ENCODE peak calls at places on chromosomes 2 and 18, in four cellular contexts. One of them, this sample, is unnamed.
A peak's percentile ranks its signal among the peaks of the same experiment; 100 is the strongest.

GRCh38 chr18:9825571-9826073 is 60.2 kb upstream of the TXNDC2 start:
- DNase-seq in fibroblast of the aortic adventitia: peak; percentile 98
- DNase-seq in neural crest cell: no peak
- DNase-seq in pancreas: no peak
- DNase-seq in this sample: peak; percentile 79

GRCh38 chr2:71705171-71705960 is 252.0 kb downstream of the DYSF start:
- DNase-seq in neural crest cell: no peak
- DNase-seq in fibroblast of the aortic adventitia: no peak
- DNase-seq in pancreas: no peak
- DNase-seq in this sample: no peak

GRCh38 chr2:148658807-148659722 is 14.5 kb downstream of the EPC2 start:
- DNase-seq in fibroblast of the aortic adventitia: no peak
- DNase-seq in neural crest cell: no peak
- DNase-seq in pancreas: no peak
- DNase-seq in this sample: peak; percentile 58

GRCh38 chr2:8581048-8581561 is 100.8 kb upstream of the ID2 start:
- DNase-seq in fibroblast of the aortic adventitia: no peak
- DNase-seq in pancreas: peak; percentile 65
- DNase-seq in neural crest cell: no peak
- DNase-seq in this sample: no peak

GRCh38 chr2:2839393-2840096 is 508.5 kb upstream of the MYT1L start:
- DNase-seq in fibroblast of the aortic adventitia: no peak
- DNase-seq in neural crest cell: no peak
- DNase-seq in pancreas: no peak
- DNase-seq in this sample: no peak

GRCh38 chr18:23871410-23871809 is 143.1 kb upstream of the TTC39C start:
- DNase-seq in neural crest cell: no peak
- DNase-seq in pancreas: peak; percentile 33
- DNase-seq in fibroblast of the aortic adventitia: no peak
- DNase-seq in this sample: no peak

GRCh38 chr2:239589270-239589825 is 188.5 kb upstream of the HDAC4 start:
- DNase-seq in fibroblast of the aortic adventitia: no peak
- DNase-seq in neural crest cell: no peak
- DNase-seq in pancreas: no peak
- DNase-seq in this sample: no peak

GRCh38 chr2:9820020-9820973 is 23.0 kb upstream of the TAF1B start:
- DNase-seq in pancreas: no peak
- DNase-seq in neural crest cell: no peak
- DNase-seq in fibroblast of the aortic adventitia: peak; percentile 50
- DNase-seq in this sample: no peak

GRCh38 chr2:212595036-212595654 is 56.5 kb upstream of the ERBB4 start:
- DNase-seq in neural crest cell: no peak
- DNase-seq in pancreas: no peak
- DNase-seq in fibroblast of the aortic adventitia: peak; percentile 26
- DNase-seq in this sample: no peak

GRCh38 chr2:97748397-97748796 is 35.0 kb downstream of the ZAP70 start:
- DNase-seq in neural crest cell: peak; percentile 26
- DNase-seq in fibroblast of the aortic adventitia: no peak
- DNase-seq in pancreas: no peak
- DNase-seq in this sample: no peak

GRCh38 chr2:237790353-237790752 is 8.2 kb upstream of the RBM44 start:
- DNase-seq in pancreas: no peak
- DNase-seq in neural crest cell: no peak
- DNase-seq in fibroblast of the aortic adventitia: peak; percentile 22
- DNase-seq in this sample: no peak

GRCh38 chr18:55213586-55213985 is 254.3 kb upstream of the CCDC68 start:
- DNase-seq in neural crest cell: no peak
- DNase-seq in fibroblast of the aortic adventitia: no peak
- DNase-seq in pancreas: no peak
- DNase-seq in this sample: no peak

GRCh38 chr2:74658516-74658915 is 4.5 kb downstream of the SEMA4F start:
- DNase-seq in pancreas: no peak
- DNase-seq in neural crest cell: no peak
- DNase-seq in fibroblast of the aortic adventitia: peak; percentile 68
- DNase-seq in this sample: no peak

GRCh38 chr2:69577467-69578200 is 65.9 kb downstream of the AAK1 start:
- DNase-seq in fibroblast of the aortic adventitia: no peak
- DNase-seq in pancreas: no peak
- DNase-seq in neural crest cell: no peak
- DNase-seq in this sample: no peak

GRCh38 chr18:33560686-33561370 is 17.2 kb upstream of the ASXL3 start:
- DNase-seq in pancreas: no peak
- DNase-seq in fibroblast of the aortic adventitia: peak; percentile 74
- DNase-seq in neural crest cell: no peak
- DNase-seq in this sample: no peak

GRCh38 chr2:191056218-191056617 is 42.2 kb upstream of the STAT1 start:
- DNase-seq in fibroblast of the aortic adventitia: no peak
- DNase-seq in neural crest cell: no peak
- DNase-seq in pancreas: no peak
- DNase-seq in this sample: no peak

GRCh38 chr2:130996658-130997057 is 96.6 kb downstream of the FAM168B start:
- DNase-seq in pancreas: no peak
- DNase-seq in neural crest cell: no peak
- DNase-seq in fibroblast of the aortic adventitia: no peak
- DNase-seq in this sample: no peak

GRCh38 chr2:37688771-37689468 is 17.5 kb upstream of the CDC42EP3 start:
- DNase-seq in pancreas: no peak
- DNase-seq in fibroblast of the aortic adventitia: peak; percentile 91
- DNase-seq in neural crest cell: no peak
- DNase-seq in this sample: peak; percentile 87

GRCh38 chr2:121130301-121130850 is 154.6 kb downstream of the TFCP2L1 start:
- DNase-seq in neural crest cell: no peak
- DNase-seq in fibroblast of the aortic adventitia: no peak
- DNase-seq in pancreas: no peak
- DNase-seq in this sample: no peak

GRCh38 chr2:235212501-235212900 is 260.7 kb downstream of the SH3BP4 start:
- DNase-seq in neural crest cell: no peak
- DNase-seq in fibroblast of the aortic adventitia: no peak
- DNase-seq in pancreas: no peak
- DNase-seq in this sample: no peak

GRCh38 chr2:26529406-26530070 is 51.6 kb upstream of the OTOF start:
- DNase-seq in fibroblast of the aortic adventitia: no peak
- DNase-seq in neural crest cell: no peak
- DNase-seq in pancreas: no peak
- DNase-seq in this sample: no peak

GRCh38 chr18:69567813-69568488 is 167.3 kb downstream of the DOK6 start:
- DNase-seq in pancreas: peak; percentile 31
- DNase-seq in fibroblast of the aortic adventitia: no peak
- DNase-seq in neural crest cell: no peak
- DNase-seq in this sample: no peak

GRCh38 chr2:23673830-23674679 is 252.9 kb downstream of the ATAD2B start:
- DNase-seq in fibroblast of the aortic adventitia: no peak
- DNase-seq in pancreas: peak; percentile 45
- DNase-seq in neural crest cell: peak; percentile 16
- DNase-seq in this sample: no peak

GRCh38 chr2:54728669-54729120 is 5.2 kb downstream of the EML6 start:
- DNase-seq in neural crest cell: no peak
- DNase-seq in pancreas: no peak
- DNase-seq in fibroblast of the aortic adventitia: peak; percentile 87
- DNase-seq in this sample: no peak
- TF ChIP-seq CTCF in neural crest cell: no peak
- TF ChIP-seq CTCF in pancreas: no peak
- TF ChIP-seq CTCF in fibroblast of the aortic adventitia: no peak
- TF ChIP-seq CTCF in this sample: no peak

GRCh38 chr2:181431674-181432073 is 25.5 kb upstream of the ITGA4 start:
- DNase-seq in pancreas: no peak
- DNase-seq in neural crest cell: no peak
- DNase-seq in fibroblast of the aortic adventitia: no peak
- DNase-seq in this sample: no peak
- TF ChIP-seq CTCF in pancreas: no peak
- TF ChIP-seq CTCF in neural crest cell: no peak
- TF ChIP-seq CTCF in fibroblast of the aortic adventitia: no peak
- TF ChIP-seq CTCF in this sample: no peak

DNA sequence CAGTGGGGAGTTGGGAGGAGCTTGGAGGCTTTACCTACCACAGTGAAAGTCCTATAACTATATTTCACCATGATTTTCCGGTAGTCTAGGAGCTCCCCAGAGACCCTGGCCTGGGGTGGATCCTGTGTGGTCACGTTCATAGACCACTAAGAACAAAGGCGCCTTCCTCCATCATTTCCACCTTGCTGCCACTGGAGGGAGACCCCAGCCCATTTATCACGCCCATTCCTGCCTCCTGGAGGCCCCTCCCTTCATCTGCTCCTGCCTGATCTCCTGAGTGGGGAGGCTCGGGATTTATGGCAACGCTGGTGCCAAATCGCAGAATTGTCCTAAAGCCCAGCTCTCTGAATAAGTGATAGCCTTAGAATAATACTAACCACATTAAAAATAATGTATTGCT is 507.6 kb upstream of the SPHKAP start:
- DNase-seq in neural crest cell: peak; percentile 41
- DNase-seq in pancreas: no peak
- DNase-seq in fibroblast of the aortic adventitia: peak; percentile 9
- DNase-seq in this sample: no peak
- TF ChIP-seq CTCF in neural crest cell: peak; percentile 63
- TF ChIP-seq CTCF in pancreas: no peak
- TF ChIP-seq CTCF in fibroblast of the aortic adventitia: peak; percentile 28
- TF ChIP-seq CTCF in this sample: peak; percentile 45

GRCh38 chr2:59789523-59789922 is 763.9 kb downstream of the BCL11A start:
- DNase-seq in fibroblast of the aortic adventitia: no peak
- DNase-seq in neural crest cell: no peak
- DNase-seq in pancreas: no peak
- DNase-seq in this sample: no peak
- TF ChIP-seq CTCF in fibroblast of the aortic adventitia: no peak
- TF ChIP-seq CTCF in neural crest cell: peak; percentile 17
- TF ChIP-seq CTCF in pancreas: no peak
- TF ChIP-seq CTCF in this sample: no peak

GRCh38 chr18:52426462-52426861 is 86.5 kb downstream of the DCC start:
- DNase-seq in fibroblast of the aortic adventitia: no peak
- DNase-seq in pancreas: no peak
- DNase-seq in neural crest cell: no peak
- DNase-seq in this sample: no peak
- TF ChIP-seq CTCF in fibroblast of the aortic adventitia: no peak
- TF ChIP-seq CTCF in pancreas: no peak
- TF ChIP-seq CTCF in neural crest cell: no peak
- TF ChIP-seq CTCF in this sample: no peak

GRCh38 chr2:232662486-232663260 is 29.3 kb downstream of the EFHD1 start:
- DNase-seq in neural crest cell: no peak
- DNase-seq in fibroblast of the aortic adventitia: no peak
- DNase-seq in pancreas: no peak
- DNase-seq in this sample: no peak

GRCh38 chr2:232659359-232659758 is 26.0 kb downstream of the EFHD1 start:
- DNase-seq in neural crest cell: no peak
- DNase-seq in pancreas: no peak
- DNase-seq in fibroblast of the aortic adventitia: no peak
- DNase-seq in this sample: no peak

GRCh38 chr2:232653441-232653840 is 20.0 kb downstream of the EFHD1 start:
- DNase-seq in pancreas: no peak
- DNase-seq in fibroblast of the aortic adventitia: no peak
- DNase-seq in neural crest cell: no peak
- DNase-seq in this sample: no peak

GRCh38 chr2:232655392-232655791 is 22.0 kb downstream of the EFHD1 start:
- DNase-seq in neural crest cell: no peak
- DNase-seq in pancreas: no peak
- DNase-seq in fibroblast of the aortic adventitia: no peak
- DNase-seq in this sample: no peak

DNA sequence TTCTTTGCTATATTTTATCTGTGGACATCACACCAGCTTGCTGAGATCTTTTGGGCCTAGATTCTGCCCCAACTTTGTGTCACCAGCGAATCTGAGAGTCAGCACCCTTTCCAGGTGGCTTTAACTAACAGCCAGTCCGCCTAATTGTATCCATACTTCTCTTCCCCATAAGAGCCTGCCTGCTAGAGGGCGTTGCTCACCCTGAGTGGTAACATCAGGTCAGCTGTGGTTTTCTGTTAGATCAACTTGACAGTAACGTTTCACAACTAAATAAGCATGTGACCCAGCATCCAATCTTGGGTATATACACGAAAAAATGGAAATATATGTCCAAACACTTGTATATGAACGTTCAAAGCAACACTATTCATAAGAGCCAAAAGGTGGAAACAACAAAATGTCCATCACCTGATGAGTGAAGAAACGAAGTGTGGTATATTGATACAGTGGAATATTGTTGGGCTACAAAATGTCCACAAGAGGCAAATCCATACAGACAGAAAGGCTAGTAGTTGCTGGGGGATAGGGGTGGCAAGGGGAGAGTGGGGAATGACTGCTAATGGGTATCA is 24.9 kb downstream of the EFHD1 start:
- DNase-seq in neural crest cell: no peak
- DNase-seq in fibroblast of the aortic adventitia: no peak
- DNase-seq in pancreas: no peak
- DNase-seq in this sample: no peak
- TF ChIP-seq CTCF in neural crest cell: no peak
- TF ChIP-seq CTCF in fibroblast of the aortic adventitia: no peak
- TF ChIP-seq CTCF in pancreas: no peak
- TF ChIP-seq CTCF in this sample: peak; percentile 29

GRCh38 chr2:142869461-142870106 is 7.9 kb upstream of the KYNU start:
- DNase-seq in neural crest cell: no peak
- DNase-seq in pancreas: no peak
- DNase-seq in fibroblast of the aortic adventitia: no peak
- DNase-seq in this sample: no peak
- TF ChIP-seq CTCF in neural crest cell: no peak
- TF ChIP-seq CTCF in pancreas: no peak
- TF ChIP-seq CTCF in fibroblast of the aortic adventitia: no peak
- TF ChIP-seq CTCF in this sample: no peak

GRCh38 chr18:75643083-75643482 is 215.6 kb upstream of the SMIM21 start:
- DNase-seq in pancreas: no peak
- DNase-seq in neural crest cell: no peak
- DNase-seq in fibroblast of the aortic adventitia: no peak
- DNase-seq in this sample: no peak

GRCh38 chr18:75639468-75639831 is 211.9 kb upstream of the SMIM21 start:
- DNase-seq in pancreas: no peak
- DNase-seq in fibroblast of the aortic adventitia: no peak
- DNase-seq in neural crest cell: no peak
- DNase-seq in this sample: no peak

GRCh38 chr18:75635096-75635495 is 207.6 kb upstream of the SMIM21 start:
- DNase-seq in neural crest cell: no peak
- DNase-seq in fibroblast of the aortic adventitia: no peak
- DNase-seq in pancreas: no peak
- DNase-seq in this sample: no peak

GRCh38 chr18:75638597-75639467 is 211.3 kb upstream of the SMIM21 start:
- DNase-seq in pancreas: no peak
- DNase-seq in neural crest cell: peak; percentile 29
- DNase-seq in fibroblast of the aortic adventitia: peak; percentile 79
- DNase-seq in this sample: no peak

GRCh38 chr18:75638223-75638596 is 210.7 kb upstream of the SMIM21 start:
- DNase-seq in pancreas: no peak
- DNase-seq in fibroblast of the aortic adventitia: peak; percentile 73
- DNase-seq in neural crest cell: no peak
- DNase-seq in this sample: no peak
- TF ChIP-seq CTCF in pancreas: no peak
- TF ChIP-seq CTCF in fibroblast of the aortic adventitia: peak; percentile 45
- TF ChIP-seq CTCF in neural crest cell: peak; percentile 26
- TF ChIP-seq CTCF in this sample: no peak

This sample was measured in retinal pigment epithelial cell.